ENCODE peak calls at places on chromosomes 7 and 10, in four cellular contexts. D is H7, Q is brain microvascular endothelial cell, A is GM19239. U is an unnamed sample.

GRCh38 chr7:155529346-155529745 is 17.0 kb downstream of the CNPY1 start:
- DNase-seq in A (no peak), Q (no peak), D (peak; percentile 12), U (no peak)

GRCh38 chr10:35341521-35341920 is 5.2 kb downstream of the CCNY start:
- DNase-seq in D (no peak), Q (no peak), A (peak; percentile 48), U (no peak)

GRCh38 chr10:83582407-83583095 is 556.8 kb upstream of the GHITM start:
- DNase-seq in Q (no peak), A (no peak), D (no peak), U (no peak)

GRCh38 chr7:51316666-51317581 is at the start of gene COBL:
- DNase-seq in Q (no peak), D (peak; percentile 92), A (no peak), U (peak; percentile 35)

GRCh38 chr10:132449826-132450211 is 52.8 kb downstream of the PWWP2B start:
- DNase-seq in D (no peak), A (no peak), Q (no peak), U (no peak)

GRCh38 chr10:103153765-103154197 is 39.3 kb downstream of the NT5C2 start:
- DNase-seq in D (no peak), A (no peak), Q (no peak), U (no peak)

GRCh38 chr10:73879296-73880173 is 5.2 kb upstream of the CAMK2G start:
- DNase-seq in D (peak; percentile 90), Q (peak; percentile 64), A (peak; percentile 60), U (peak; percentile 42)

GRCh38 chr7:81638216-81638615 is 131.6 kb downstream of the HGF start:
- DNase-seq in Q (peak; percentile 90), A (no peak), D (no peak), U (peak; percentile 17)

GRCh38 chr7:75645570-75645969 is 93.2 kb downstream of the HIP1 start:
- DNase-seq in A (no peak), Q (no peak), D (no peak), U (no peak)

GRCh38 chr10:123100030-123100762 is 35.6 kb upstream of the HMX3 start:
- DNase-seq in D (peak; percentile 56), Q (no peak), A (no peak), U (no peak)

GRCh38 chr7:148014473-148014872 is 576.1 kb upstream of the C7orf33 start:
- DNase-seq in D (no peak), Q (no peak), A (no peak), U (peak; percentile 94)

GRCh38 chr10:55174419-55174818 is 373.4 kb upstream of the PCDH15 start:
- DNase-seq in D (no peak), Q (no peak), A (no peak), U (no peak)

GRCh38 chr10:93874309-93875031 is 19.3 kb upstream of the SLC35G1 start:
- DNase-seq in D (no peak), Q (no peak), A (no peak), U (peak; percentile 7)

GRCh38 chr10:124174673-124175645 is 81.6 kb upstream of the CHST15 start:
- DNase-seq in A (no peak), D (no peak), Q (no peak), U (no peak)

GRCh38 chr7:1537631-1538412 is 7.3 kb downstream of the MAFK start:
- DNase-seq in D (peak; percentile 92), A (no peak), Q (peak; percentile 100), U (peak; percentile 29)

GRCh38 chr7:42237162-42237821 is at the start of gene GLI3:
- DNase-seq in A (peak; percentile 88), D (peak; percentile 94), Q (peak; percentile 87), U (no peak)

GRCh38 chr10:100825946-100826660 is 80.7 kb downstream of the PAX2 start:
- DNase-seq in Q (no peak), D (peak; percentile 64), A (no peak), U (no peak)

GRCh38 chr7:155291045-155291530 is 6.6 kb upstream of the INSIG1 start:
- DNase-seq in A (no peak), D (no peak), Q (peak; percentile 69), U (no peak)

GRCh38 chr10:77784856-77785255 is 141.7 kb downstream of the DLG5 start:
- DNase-seq in D (no peak), A (no peak), Q (peak; percentile 82), U (no peak)

GRCh38 chr7:34939175-34939574 is 98.1 kb downstream of the DPY19L1 start:
- DNase-seq in Q (peak; percentile 91), A (no peak), D (no peak), U (no peak)

GRCh38 chr7:98687331-98687863 is 70.3 kb downstream of the NPTX2 start:
- DNase-seq in Q (no peak), A (no peak), D (no peak), U (peak; percentile 44)

GRCh38 chr10:12631216-12631615 is 281.9 kb downstream of the CAMK1D start:
- DNase-seq in D (no peak), Q (no peak), A (no peak), U (no peak)

GRCh38 chr10:22652988-22653431 is 61.4 kb downstream of the PIP4K2A start:
- DNase-seq in D (no peak), A (no peak), Q (no peak), U (no peak)

GRCh38 chr10:7424315-7424714 is 13.5 kb upstream of the SFMBT2 start:
- DNase-seq in Q (no peak), A (no peak), D (no peak), U (no peak)

GRCh38 chr7:129865093-129865931 is 87.4 kb downstream of the UBE2H start:
- DNase-seq in A (no peak), Q (no peak), D (no peak), U (no peak)

GRCh38 chr10:56178210-56178609 is 182.8 kb downstream of the ZWINT start:
- DNase-seq in D (no peak), Q (no peak), A (no peak), U (no peak)

GRCh38 chr7:96546426-96546825 is 163.2 kb downstream of the SEM1 start:
- DNase-seq in D (no peak), A (no peak), Q (no peak), U (no peak)

GRCh38 chr10:75065081-75065480 is 46.4 kb upstream of the SAMD8 start:
- DNase-seq in A (no peak), Q (no peak), D (no peak), U (no peak)

GRCh38 chr7:79529896-79530235 is 76.4 kb upstream of the MAGI2 start:
- DNase-seq in A (no peak), D (no peak), Q (no peak), U (no peak)

GRCh38 chr7:47087866-47088265 is 494.0 kb downstream of the TNS3 start:
- DNase-seq in D (no peak), Q (peak; percentile 48), A (no peak), U (no peak)

GRCh38 chr10:112265745-112266144 is 17.5 kb upstream of the TECTB start:
- DNase-seq in Q (no peak), A (no peak), D (no peak), U (no peak)

GRCh38 chr7:128869944-128870285 is 7.3 kb downstream of the ATP6V1F start:
- DNase-seq in A (no peak), D (peak; percentile 86), Q (no peak), U (no peak)

GRCh38 chr7:1944619-1945210 is 274.6 kb downstream of the ELFN1 start:
- DNase-seq in A (no peak), Q (no peak), D (no peak), U (no peak)

U was measured in NCI-H748 treated with DMSO at 0.1 percent for 48 hours.